ENCODE peak calls at places on chromosomes 16 and 17, in seven cellular contexts. K is pancreas, W is GDM1, M is astrocyte of the spinal cord, U is RWPE1, Y is lower lobe of right lung, D is HTR-8/SVneo. P is an unnamed sample.

GRCh38 chr17:72812823-72813222 is 279.7 kb downstream of the SLC39A11 start:
- DNase-seq in K (no peak), W (no peak), M (peak), U (peak), Y (no peak), D (peak), P (peak)

GRCh38 chr17:62188713-62189112 is 123.6 kb upstream of the MED13 start:
- DNase-seq in K (no peak), W (no peak), M (no peak), U (no peak), Y (no peak), D (no peak), P (no peak)

GRCh38 chr17:9529033-9529748 is 46.4 kb downstream of the STX8 start:
- DNase-seq in K (no peak), W (no peak), M (peak), U (peak), Y (no peak), D (peak), P (peak)

GRCh38 chr17:46771601-46772012 is 46.9 kb downstream of the WNT3 start:
- DNase-seq in K (no peak), W (no peak), M (no peak), U (no peak), Y (peak), D (peak), P (no peak)

GRCh38 chr17:80264048-80264792 is 3.6 kb downstream of the RNF213 start:
- DNase-seq in K (peak), W (peak), M (no peak), U (no peak), Y (peak), D (no peak), P (no peak)

GRCh38 chr16:53600076-53600475 is 97.1 kb upstream of the AKTIP start:
- DNase-seq in K (no peak), W (no peak), M (peak), U (no peak), Y (no peak), D (no peak), P (no peak)

GRCh38 chr17:64111831-64112230 is 18.1 kb downstream of the ERN1 start:
- DNase-seq in K (no peak), W (no peak), M (no peak), U (no peak), Y (no peak), D (no peak), P (no peak)

GRCh38 chr17:35086931-35087573 is 23.5 kb upstream of the RFFL start:
- DNase-seq in K (no peak), W (no peak), M (no peak), U (no peak), Y (no peak), D (no peak), P (no peak)

GRCh38 chr16:27426423-27427408 is 24.7 kb downstream of the IL21R start:
- DNase-seq in K (no peak), W (peak), M (peak), U (peak), Y (no peak), D (peak), P (peak)

GRCh38 chr17:73429440-73430164 is 117.8 kb upstream of the CDC42EP4 start:
- DNase-seq in K (peak), W (peak), M (peak), U (peak), Y (peak), D (peak), P (peak)

GRCh38 chr16:8555400-8555799 is 34.9 kb downstream of the TMEM114 start:
- DNase-seq in K (no peak), W (no peak), M (no peak), U (no peak), Y (no peak), D (no peak), P (no peak)

GRCh38 chr17:19750020-19750572 is 2.0 kb upstream of the ALDH3A1 start:
- DNase-seq in K (no peak), W (no peak), M (no peak), U (no peak), Y (no peak), D (no peak), P (no peak)

GRCh38 chr17:45782889-45783592 is 1.1 kb upstream of the CRHR1 start:
- DNase-seq in K (no peak), W (no peak), M (no peak), U (no peak), Y (no peak), D (peak), P (no peak)

GRCh38 chr17:82283208-82283749 is 9.8 kb upstream of the CSNK1D start:
- DNase-seq in K (peak), W (no peak), M (peak), U (peak), Y (no peak), D (peak), P (peak)

GRCh38 chr17:79515646-79516604 is 94.9 kb downstream of the RBFOX3 start:
- DNase-seq in K (no peak), W (no peak), M (no peak), U (no peak), Y (no peak), D (no peak), P (no peak)

GRCh38 chr16:3485821-3486505 is 9.3 kb downstream of the C16orf90 start:
- DNase-seq in K (peak), W (no peak), M (no peak), U (no peak), Y (no peak), D (no peak), P (no peak)

GRCh38 chr17:63439682-63440081 is 6.4 kb downstream of the CYB561 start:
- DNase-seq in K (no peak), W (no peak), M (peak), U (no peak), Y (no peak), D (no peak), P (peak)

GRCh38 chr16:53433509-53433908 is 762 bp upstream of the RBL2 start:
- DNase-seq in K (no peak), W (no peak), M (no peak), U (no peak), Y (no peak), D (no peak), P (no peak)

GRCh38 chr16:380837-381787 is 666 bp downstream of the PGAP6 start:
- DNase-seq in K (peak), W (no peak), M (no peak), U (no peak), Y (peak), D (no peak), P (no peak)

GRCh38 chr17:47324224-47325020 is 667 bp downstream of the EFCAB13 start:
- DNase-seq in K (peak), W (peak), M (peak), U (no peak), Y (peak), D (peak), P (peak)

GRCh38 chr17:63698381-63698885 is 1.5 kb downstream of the LIMD2 start:
- DNase-seq in K (peak), W (no peak), M (no peak), U (no peak), Y (no peak), D (no peak), P (no peak)

GRCh38 chr17:81331527-81332043 is 36.5 kb upstream of the SLC38A10 start:
- DNase-seq in K (peak), W (no peak), M (no peak), U (no peak), Y (no peak), D (no peak), P (no peak)

GRCh38 chr17:19937522-19937921 is 40.1 kb downstream of the AKAP10 start:
- DNase-seq in K (no peak), W (no peak), M (no peak), U (no peak), Y (no peak), D (no peak), P (no peak)